ENCODE peak calls at places on chromosomes 7 and 10, in four cellular contexts. I, A, G and Q are unnamed samples.

GRCh38 chr7:158096582-158096981 is 491.0 kb downstream of the PTPRN2 start:
- DNase-seq in A (no peak), I (no peak), G (no peak), Q (no peak)

GRCh38 chr7:27641576-27642230 is 21.0 kb downstream of the HIBADH start:
- DNase-seq in A (no peak), G (peak), I (no peak), Q (no peak)

GRCh38 chr10:49616421-49617230 is 2.8 kb downstream of the CHAT start:
- DNase-seq in I (no peak), G (no peak), A (no peak), Q (no peak)

GRCh38 chr10:77873558-77874380 is 52.8 kb downstream of the DLG5 start:
- DNase-seq in G (peak), A (peak), I (no peak), Q (no peak)

GRCh38 chr10:79446451-79447020 is 1.1 kb upstream of the ZCCHC24 start:
- DNase-seq in I (no peak), A (peak), G (no peak), Q (peak)

GRCh38 chr7:23393636-23394035 is 76.7 kb downstream of the IGF2BP3 start:
- DNase-seq in G (no peak), I (no peak), A (no peak), Q (no peak)

GRCh38 chr7:143372070-143372469 is 9.1 kb upstream of the ZYX start:
- DNase-seq in A (peak), G (no peak), I (no peak), Q (no peak)

GRCh38 chr7:3028071-3028766 is 15.4 kb downstream of the CARD11 start:
- DNase-seq in G (peak), A (no peak), I (no peak), Q (no peak)

GRCh38 chr7:53521638-53522184 is 486.3 kb downstream of the POM121L12 start:
- DNase-seq in G (no peak), A (no peak), I (no peak), Q (no peak)

GRCh38 chr7:87111877-87112276 is 40.4 kb upstream of the DMTF1 start:
- DNase-seq in A (no peak), G (no peak), I (no peak), Q (no peak)

GRCh38 chr10:30591249-30591670 is 38.3 kb downstream of the LYZL2 start:
- DNase-seq in I (peak), G (peak), A (peak), Q (no peak)